ENCODE peak calls at places on chromosomes 11 and 22, in nine cellular contexts. M is kidney epithelial cell, W is Panc1, C is fibroblast of pulmonary artery, X is HFF-Myc, Y is choroid plexus epithelial cell, D is lower leg skin, R is small intestine, S is HAP-1. T is an unnamed sample.

GRCh38 chr11:132576706-132577105 is 955.6 kb downstream of the OPCML start:
- DNase-seq in M (peak), C (peak), X (peak), D (no peak), R (no peak), Y (peak), W (no peak), S (no peak), T (peak)

GRCh38 chr11:69554849-69555248 is 73.4 kb downstream of the LINC01488 start:
- DNase-seq in S (no peak), D (no peak), M (no peak), X (no peak), C (no peak), Y (peak), W (no peak), R (no peak), T (no peak)

GRCh38 chr22:19767427-19768380 is 7.1 kb downstream of the TBX1 start:
- DNase-seq in R (no peak), W (no peak), X (no peak), S (no peak), M (no peak), D (peak), C (no peak), Y (no peak), T (no peak)

GRCh38 chr22:48957311-48957986 is 870.2 kb downstream of the BRD1 start:
- DNase-seq in D (peak), R (no peak), W (no peak), C (no peak), X (no peak), Y (no peak), M (no peak), S (no peak), T (no peak)

GRCh38 chr22:25361899-25362214 is 142.4 kb downstream of the CRYBB2 start:
- DNase-seq in W (no peak), X (no peak), Y (no peak), S (no peak), M (no peak), C (no peak), D (no peak), R (no peak), T (no peak)

GRCh38 chr11:116928102-116928777 is 90.8 kb upstream of the APOA1 start:
- DNase-seq in M (no peak), X (no peak), Y (peak), C (no peak), S (no peak), D (no peak), R (peak), W (no peak), T (no peak)

GRCh38 chr11:32511926-32512325 is 71.7 kb upstream of the EIF3M start:
- DNase-seq in D (no peak), W (no peak), M (no peak), Y (peak), R (no peak), C (peak), S (no peak), X (no peak), T (no peak)

GRCh38 chr11:116364357-116364756 is 408.4 kb downstream of the BUD13 start:
- DNase-seq in M (no peak), C (no peak), D (no peak), S (no peak), R (no peak), Y (no peak), X (no peak), W (no peak), T (no peak)

GRCh38 chr11:75667831-75668507 is 869 bp downstream of the MAP6 start:
- DNase-seq in D (no peak), Y (peak), X (no peak), R (no peak), W (no peak), C (peak), M (no peak), S (peak), T (no peak)

GRCh38 chr11:125881291-125881690 is 6.2 kb upstream of the HYLS1 start:
- DNase-seq in S (no peak), C (no peak), Y (no peak), W (no peak), X (no peak), R (no peak), M (no peak), D (no peak), T (no peak)

GRCh38 chr22:38258895-38259294 is 13.9 kb downstream of the TMEM184B start:
- DNase-seq in C (peak), D (no peak), M (no peak), W (no peak), S (no peak), Y (peak), X (no peak), R (no peak), T (no peak)

GRCh38 chr11:8099291-8099899 is 18.4 kb downstream of the TUB start:
- DNase-seq in M (peak), R (peak), X (peak), C (peak), Y (peak), D (peak), W (peak), S (peak), T (peak)

GRCh38 chr22:37633693-37634504 is 5.6 kb upstream of the SH3BP1 start:
- DNase-seq in R (peak), D (peak), M (peak), S (no peak), X (peak), Y (peak), C (peak), W (no peak), T (peak)

GRCh38 chr11:116929393-116930090 is 92.1 kb upstream of the APOA1 start:
- DNase-seq in D (no peak), M (no peak), C (peak), W (no peak), R (peak), Y (peak), X (no peak), S (no peak), T (no peak)

GRCh38 chr11:94757037-94757681 is 11.0 kb upstream of the AMOTL1 start:
- DNase-seq in X (no peak), Y (no peak), D (no peak), S (no peak), R (no peak), M (no peak), C (no peak), W (no peak), T (no peak)

GRCh38 chr11:114564836-114565235 is 5.2 kb upstream of the NXPE1 start:
- DNase-seq in Y (no peak), W (no peak), M (no peak), R (no peak), X (no peak), D (no peak), C (peak), S (no peak), T (no peak)

GRCh38 chr11:292211-293121 is 3.5 kb downstream of the PGGHG start:
- DNase-seq in M (no peak), D (no peak), R (no peak), C (no peak), Y (no peak), W (no peak), X (no peak), S (no peak), T (no peak)

GRCh38 chr22:24423519-24424000 is 3.8 kb upstream of the ADORA2A start:
- DNase-seq in M (no peak), R (peak), C (no peak), Y (peak), W (no peak), S (peak), D (no peak), X (no peak), T (no peak)

GRCh38 chr11:70834277-70834940 is 418.0 kb downstream of the SHANK2 start:
- DNase-seq in W (no peak), M (no peak), R (no peak), C (no peak), X (no peak), S (no peak), Y (no peak), D (no peak), T (no peak)

GRCh38 chr11:18706330-18707243 is 8.0 kb downstream of the TMEM86A start:
- DNase-seq in M (no peak), W (no peak), Y (peak), D (peak), C (peak), S (no peak), R (peak), X (no peak), T (no peak)

GRCh38 chr11:117313828-117314768 is 2.0 kb downstream of the BACE1 start:
- DNase-seq in R (no peak), Y (no peak), D (no peak), X (no peak), C (no peak), M (no peak), S (peak), W (no peak), T (no peak)

GRCh38 chr22:36267058-36267457 is 14.1 kb downstream of the APOL1 start:
- DNase-seq in S (no peak), D (no peak), W (no peak), M (no peak), C (no peak), Y (no peak), X (no peak), R (no peak), T (no peak)

GRCh38 chr11:120771551-120772060 is 252.3 kb upstream of the TBCEL start:
- DNase-seq in X (no peak), M (no peak), D (no peak), S (no peak), C (no peak), W (no peak), R (no peak), Y (no peak), T (no peak)

GRCh38 chr11:35101223-35101622 is 37.7 kb upstream of the CD44 start:
- DNase-seq in R (no peak), S (no peak), D (no peak), Y (no peak), W (no peak), M (no peak), C (no peak), X (no peak), T (no peak)

GRCh38 chr11:128572965-128573364 is 14.4 kb downstream of the ETS1 start:
- DNase-seq in W (no peak), M (no peak), Y (no peak), S (no peak), R (no peak), X (no peak), C (no peak), D (no peak), T (no peak)

GRCh38 chr11:128931661-128932060 is 11.0 kb downstream of the TP53AIP1 start:
- DNase-seq in D (no peak), R (no peak), W (no peak), M (no peak), X (no peak), Y (no peak), S (no peak), C (no peak), T (no peak)

GRCh38 chr22:47452184-47452583 is 689.7 kb downstream of the TBC1D22A start:
- DNase-seq in D (no peak), M (no peak), W (no peak), X (no peak), Y (no peak), C (no peak), S (peak), R (peak), T (no peak)

GRCh38 chr11:119350302-119350701 is 3.8 kb upstream of the MFRP start:
- DNase-seq in D (no peak), M (no peak), C (no peak), W (no peak), X (no peak), Y (no peak), S (no peak), R (no peak), T (no peak)

GRCh38 chr11:10350341-10350740 is 45.5 kb downstream of the ADM start:
- DNase-seq in M (peak), W (no peak), D (no peak), S (no peak), X (no peak), R (no peak), C (peak), Y (peak), T (no peak)

GRCh38 chr11:12639388-12639787 is 34.8 kb upstream of the TEAD1 start:
- DNase-seq in M (no peak), W (no peak), D (no peak), Y (no peak), C (no peak), S (no peak), R (no peak), X (no peak), T (no peak)

GRCh38 chr22:46953968-46954755 is 191.7 kb downstream of the TBC1D22A start:
- DNase-seq in Y (no peak), D (no peak), W (no peak), R (no peak), S (no peak), M (no peak), C (no peak), X (no peak), T (no peak)

GRCh38 chr11:8263769-8264410 is at the start of gene LMO1:
- DNase-seq in D (peak), R (peak), C (peak), X (peak), Y (peak), S (peak), M (peak), W (peak), T (no peak)

GRCh38 chr11:71998649-71999310 is at the start of gene IL18BP:
- DNase-seq in M (no peak), W (no peak), Y (no peak), C (no peak), D (no peak), X (no peak), R (peak), S (no peak), T (no peak)

GRCh38 chr11:71999360-71999759 is 651 bp downstream of the IL18BP start:
- DNase-seq in Y (peak), M (no peak), D (no peak), S (no peak), C (peak), X (no peak), W (no peak), R (peak), T (no peak)

GRCh38 chr11:72000591-72000867 is 1.8 kb downstream of the IL18BP start:
- DNase-seq in C (no peak), W (no peak), Y (no peak), M (no peak), X (no peak), R (no peak), D (no peak), S (no peak), T (no peak)

GRCh38 chr11:72001255-72001654 is 2.5 kb downstream of the IL18BP start:
- DNase-seq in W (no peak), X (no peak), R (no peak), M (no peak), D (no peak), S (no peak), C (no peak), Y (no peak), T (no peak)

GRCh38 chr11:71999813-72000590 is 1.3 kb downstream of the IL18BP start:
- DNase-seq in W (no peak), D (no peak), Y (no peak), R (no peak), C (no peak), M (no peak), S (no peak), X (no peak), T (no peak)
- H3K4me3 ChIP-seq in W (no peak), D (no peak), Y (no peak), R (no peak), C (no peak), M (no peak), S (no peak), X (no peak), T (no peak)

GRCh38 chr11:122101625-122102291 is 14.3 kb downstream of the BLID start:
- DNase-seq in W (no peak), C (peak), Y (peak), S (no peak), X (no peak), R (peak), D (peak), M (peak), T (no peak)

GRCh38 chr11:122102426-122102825 is 13.6 kb downstream of the BLID start:
- DNase-seq in W (no peak), S (no peak), R (no peak), X (no peak), D (no peak), C (no peak), M (no peak), Y (no peak), T (no peak)

GRCh38 chr11:122098223-122098980 is 17.6 kb downstream of the BLID start:
- DNase-seq in W (no peak), M (no peak), S (no peak), C (no peak), R (no peak), D (no peak), X (no peak), Y (no peak), T (no peak)

GRCh38 chr11:122099345-122100045 is 16.5 kb downstream of the BLID start:
- DNase-seq in S (no peak), Y (peak), R (no peak), M (no peak), C (peak), W (no peak), X (no peak), D (no peak), T (no peak)

DNA sequence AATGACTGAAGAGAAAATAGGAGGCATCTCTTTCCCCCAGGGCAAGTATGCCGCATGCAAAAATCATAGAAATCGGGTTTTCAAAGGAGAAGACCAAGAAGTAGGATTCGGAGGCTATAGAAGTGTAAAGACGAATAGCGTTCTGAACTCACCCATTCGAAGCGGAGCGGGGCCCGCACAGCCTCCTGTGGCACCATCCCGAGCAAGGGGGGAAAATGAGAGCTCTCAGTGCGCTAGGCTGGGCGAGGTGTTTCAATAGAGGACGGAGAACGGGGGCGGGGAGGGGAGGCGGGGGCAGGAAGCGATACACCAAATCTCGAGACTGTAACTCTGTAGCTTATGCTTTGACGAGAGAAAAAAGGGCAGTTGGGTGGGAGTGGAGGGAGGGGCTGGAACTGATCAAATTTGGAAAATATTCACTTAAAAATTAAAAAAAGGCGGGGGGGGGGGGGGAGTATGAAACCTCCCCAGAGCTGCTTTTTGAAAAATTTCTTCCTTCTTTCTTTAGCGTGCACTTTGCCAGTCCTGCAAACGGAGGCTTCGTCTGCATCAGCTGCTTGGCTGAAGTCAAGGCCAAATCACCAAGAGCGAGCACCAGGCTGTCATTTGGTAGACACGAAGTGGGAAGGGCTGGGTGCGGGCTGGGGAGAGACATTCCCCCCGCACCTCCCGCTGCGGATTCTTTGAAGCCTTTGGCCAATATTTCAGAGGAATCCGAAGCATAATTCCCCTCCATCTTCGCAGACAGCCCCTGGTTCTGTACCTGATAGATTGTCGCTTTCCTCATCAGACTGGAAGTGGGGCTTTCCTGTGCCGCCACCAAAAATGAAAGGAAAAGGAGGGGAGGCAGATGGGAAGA is 15.6 kb downstream of the BLID start:
- DNase-seq in D (peak), Y (peak), R (no peak), C (peak), X (no peak), M (no peak), S (no peak), W (no peak), T (no peak)
- H3K4me3 ChIP-seq in D (peak), Y (peak), R (no peak), C (peak), X (peak), M (peak), S (no peak), W (peak), T (peak)

GRCh38 chr11:2094354-2095197 is 44.6 kb downstream of the IGF2 start:
- DNase-seq in C (no peak), M (no peak), S (no peak), X (no peak), D (no peak), W (no peak), Y (no peak), R (no peak), T (no peak)
- H3K4me3 ChIP-seq in C (no peak), M (no peak), S (no peak), X (no peak), D (no peak), W (no peak), Y (no peak), R (no peak), T (no peak)

GRCh38 chr22:28013611-28014010 is 94.6 kb upstream of the PITPNB start:
- DNase-seq in M (no peak), C (no peak), R (no peak), S (no peak), D (no peak), W (no peak), X (no peak), Y (no peak), T (no peak)
- H3K4me3 ChIP-seq in M (no peak), C (no peak), R (no peak), S (no peak), D (no peak), W (no peak), X (no peak), Y (no peak), T (no peak)

T was measured in AG04449.